ENCODE peak calls at places on chromosome 2, in seven cellular contexts. Z, H, G, S, K, W and X are unnamed samples.

GRCh38 chr2:133516405-133517028 is 51.7 kb downstream of the NCKAP5 start:
- DNase-seq in G (no peak), K (no peak), Z (no peak), W (no peak), S (no peak), H (peak; percentile 15), X (no peak)

GRCh38 chr2:189024861-189025618 is 50.9 kb downstream of the COL3A1 start:
- DNase-seq in G (peak; percentile 36), W (no peak), K (peak; percentile 16), S (no peak), H (no peak), Z (no peak), X (peak; percentile 78)

GRCh38 chr2:238462782-238463396 is 36.2 kb downstream of the ASB1 start:
- DNase-seq in K (peak; percentile 85), H (peak; percentile 58), W (no peak), Z (peak; percentile 58), S (no peak), G (no peak), X (peak; percentile 55)

GRCh38 chr2:46335966-46336436 is 38.8 kb downstream of the EPAS1 start:
- DNase-seq in S (no peak), K (no peak), W (no peak), G (no peak), Z (no peak), H (no peak), X (no peak)

GRCh38 chr2:67650292-67651133 is 253.4 kb downstream of the ETAA1 start:
- DNase-seq in K (peak; percentile 31), G (peak; percentile 73), S (peak; percentile 58), H (peak; percentile 96), W (peak; percentile 76), Z (peak; percentile 91), X (peak; percentile 85)

GRCh38 chr2:25215232-25215631 is 46.9 kb upstream of the POMC start:
- DNase-seq in S (no peak), G (no peak), H (no peak), K (no peak), W (no peak), Z (no peak), X (no peak)

GRCh38 chr2:52117299-52117698 is 1085.4 kb upstream of the NRXN1 start:
- DNase-seq in G (no peak), S (no peak), H (peak; percentile 74), W (no peak), Z (peak; percentile 60), K (no peak), X (no peak)

GRCh38 chr2:182625814-182626213 is 90.2 kb upstream of the DNAJC10 start:
- DNase-seq in Z (no peak), K (no peak), W (no peak), G (peak; percentile 57), S (no peak), H (no peak), X (no peak)

GRCh38 chr2:140786585-140786984 is 1344.2 kb downstream of the LRP1B start:
- DNase-seq in H (no peak), K (no peak), G (no peak), Z (no peak), W (no peak), S (no peak), X (no peak)

GRCh38 chr2:58594762-58595161 is 353.6 kb upstream of the FANCL start:
- DNase-seq in G (no peak), Z (no peak), H (no peak), W (no peak), K (peak; percentile 38), S (no peak), X (no peak)

GRCh38 chr2:45008296-45009129 is 739 bp downstream of the SIX2 start:
- DNase-seq in S (no peak), Z (peak; percentile 15), G (peak; percentile 50), W (peak; percentile 74), K (no peak), H (peak; percentile 2), X (peak; percentile 65)

GRCh38 chr2:16123881-16124780 is 183.8 kb downstream of the MYCN start:
- DNase-seq in H (no peak), G (no peak), K (peak; percentile 0), W (peak; percentile 11), S (no peak), Z (no peak), X (no peak)

GRCh38 chr2:220783651-220784050 is 788.5 kb downstream of the EPHA4 start:
- DNase-seq in G (no peak), S (no peak), H (no peak), K (no peak), W (no peak), Z (no peak), X (no peak)

GRCh38 chr2:133975676-133976428 is 278.0 kb upstream of the MGAT5 start:
- DNase-seq in Z (no peak), K (no peak), G (no peak), S (no peak), W (no peak), H (peak; percentile 55), X (no peak)

GRCh38 chr2:15899327-15899612 is 41.1 kb upstream of the MYCN start:
- DNase-seq in G (no peak), H (no peak), S (no peak), W (no peak), Z (no peak), K (no peak), X (no peak)

GRCh38 chr2:117957616-117958015 is 56.3 kb downstream of the CCDC93 start:
- DNase-seq in H (no peak), Z (no peak), K (no peak), S (no peak), W (no peak), G (no peak), X (no peak)

GRCh38 chr2:12982149-12982584 is 265.4 kb downstream of the TRIB2 start:
- DNase-seq in Z (no peak), G (no peak), K (no peak), H (peak; percentile 61), S (no peak), W (no peak), X (no peak)

GRCh38 chr2:27086722-27087446 is at the start of gene KHK:
- DNase-seq in G (no peak), Z (peak; percentile 34), K (peak; percentile 21), S (no peak), W (peak; percentile 86), H (no peak), X (no peak)

GRCh38 chr2:240248981-240249422 is 108.5 kb upstream of the OTOS start:
- DNase-seq in Z (no peak), G (peak; percentile 23), H (no peak), W (no peak), K (no peak), S (no peak), X (no peak)

GRCh38 chr2:80266231-80266630 is 38.3 kb downstream of the LRRTM1 start:
- DNase-seq in W (no peak), H (no peak), G (no peak), K (no peak), Z (no peak), S (no peak), X (no peak)

GRCh38 chr2:121529439-121530209 is 1.1 kb upstream of the RNU4ATAC start:
- DNase-seq in G (peak; percentile 86), S (peak; percentile 78), K (peak; percentile 67), H (peak; percentile 40), W (no peak), Z (peak; percentile 69), X (no peak)

GRCh38 chr2:207467716-207468347 is 61.9 kb upstream of the CREB1 start:
- DNase-seq in G (no peak), K (no peak), S (no peak), W (no peak), Z (peak; percentile 68), H (peak; percentile 91), X (no peak)

DNA sequence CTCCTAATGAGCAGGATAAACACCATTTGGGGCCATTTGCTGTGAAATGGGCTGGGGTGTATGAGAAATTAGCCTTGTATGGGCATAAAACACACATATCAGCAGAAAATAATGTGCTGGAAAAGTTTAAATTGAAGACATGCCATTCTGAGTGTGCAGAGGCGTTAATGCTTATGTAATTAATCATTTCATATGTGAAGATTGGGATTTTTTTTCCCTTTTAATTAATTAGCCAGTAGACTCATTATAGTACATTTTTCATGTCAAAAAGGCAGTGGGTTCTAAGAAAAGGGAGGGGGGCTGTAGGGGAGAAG is 11.4 kb upstream of the COX7A2L start:
- DNase-seq in Z (no peak), H (no peak), S (no peak), G (no peak), K (no peak), W (no peak), X (no peak)
- H2AK5ac ChIP-seq in Z (no peak overlapping the region), H (no peak overlapping the region), S (no peak overlapping the region), G (no peak overlapping the region), K (no peak overlapping the region), W (no peak overlapping the region), X (no peak overlapping the region)

GRCh38 chr2:196314157-196314556 is 142.8 kb upstream of the STK17B start:
- DNase-seq in K (no peak), W (no peak), Z (no peak), S (no peak), G (no peak), H (no peak), X (no peak)

GRCh38 chr2:196316050-196316430 is 144.7 kb upstream of the STK17B start:
- DNase-seq in S (no peak), G (no peak), H (peak; percentile 33), K (no peak), W (no peak), Z (peak; percentile 39), X (no peak)

GRCh38 chr2:196318517-196319377 is 147.4 kb upstream of the STK17B start:
- DNase-seq in G (no peak), S (no peak), K (no peak), Z (no peak), W (no peak), H (no peak), X (no peak)

GRCh38 chr2:196314780-196315179 is 143.4 kb upstream of the STK17B start:
- DNase-seq in K (peak; percentile 9), H (no peak), W (no peak), S (no peak), Z (peak; percentile 47), G (no peak), X (peak; percentile 79)

DNA sequence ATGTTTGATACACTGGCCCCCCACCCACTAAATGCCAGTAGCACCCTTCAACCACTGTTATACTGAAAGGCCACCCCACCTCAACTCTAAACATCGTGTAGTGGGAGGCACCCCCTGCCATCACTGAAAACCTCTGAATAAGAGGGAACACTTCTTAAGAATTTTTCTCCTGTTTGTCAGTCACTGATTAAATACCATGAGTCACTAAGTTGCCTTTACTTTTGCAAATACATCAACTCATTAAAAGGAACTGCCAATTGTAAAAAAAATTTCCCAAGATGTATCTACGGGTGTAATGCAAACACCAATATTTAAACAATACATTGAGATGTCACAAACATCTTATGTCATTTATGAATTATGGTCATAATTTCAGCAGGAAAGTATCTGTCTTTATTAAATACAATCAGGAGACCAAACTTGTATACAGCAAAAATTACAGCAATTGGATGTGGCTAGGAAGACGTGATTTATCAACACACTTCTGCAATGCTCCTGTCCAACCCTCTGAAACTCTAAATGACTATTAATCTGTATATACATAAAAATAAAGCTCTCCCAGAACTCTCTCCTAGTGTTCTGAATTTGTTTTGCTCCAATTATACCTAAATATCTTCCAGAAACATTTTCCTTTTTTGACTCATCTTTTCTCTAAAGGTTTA is 144.1 kb upstream of the STK17B start:
- DNase-seq in H (peak; percentile 49), G (no peak), K (peak; percentile 6), S (no peak), Z (peak; percentile 55), W (no peak), X (no peak)
- H2AK5ac ChIP-seq in H (peak overlapping the region; percentile 57), G (no peak overlapping the region), K (no peak overlapping the region), S (no peak overlapping the region), Z (no peak overlapping the region), W (no peak overlapping the region), X (no peak overlapping the region)

GRCh38 chr2:162107361-162107901 is 33.4 kb upstream of the DPP4 start:
- DNase-seq in Z (no peak), S (no peak), H (no peak), G (no peak), W (no peak), K (peak; percentile 30), X (no peak)
- H2AK5ac ChIP-seq in Z (no peak overlapping the region), S (no peak overlapping the region), H (no peak overlapping the region), G (no peak overlapping the region), W (no peak overlapping the region), K (no peak overlapping the region), X (no peak overlapping the region)

GRCh38 chr2:11127791-11128190 is 27.5 kb upstream of the SLC66A3 start:
- DNase-seq in W (no peak), G (no peak), H (no peak), S (no peak), Z (no peak), K (no peak), X (no peak)
- H2AK5ac ChIP-seq in W (no peak overlapping the region), G (no peak overlapping the region), H (peak overlapping the region; percentile 18), S (peak overlapping the region; percentile 9), Z (no peak overlapping the region), K (no peak overlapping the region), X (no peak overlapping the region)